ENCODE peak calls at places on chromosomes 7 and 10, in four cellular contexts. I, U, Z and P are unnamed samples.

GRCh38 chr10:78170026-78170475 is 136.4 kb downstream of the RPS24 start:
- DNase-seq in I (no peak), Z (no peak), U (no peak), P (no peak)

GRCh38 chr7:158001621-158002320 is 585.9 kb downstream of the PTPRN2 start:
- DNase-seq in Z (no peak), U (no peak), I (no peak), P (no peak)

GRCh38 chr7:759569-759968 is 32.5 kb upstream of the PRKAR1B start:
- DNase-seq in Z (no peak), I (no peak), U (no peak), P (no peak)

GRCh38 chr10:95377950-95378349 is 87.1 kb upstream of the PDLIM1 start:
- DNase-seq in Z (no peak), U (no peak), I (no peak), P (no peak)

GRCh38 chr7:15330943-15331342 is 230.9 kb downstream of the AGMO start:
- DNase-seq in I (no peak), Z (no peak), U (no peak), P (no peak)

GRCh38 chr7:83672157-83672556 is 23.2 kb upstream of the SEMA3E start:
- DNase-seq in I (no peak), U (no peak), Z (no peak), P (no peak)

GRCh38 chr7:105916603-105917002 is 40.2 kb upstream of the ATXN7L1 start:
- DNase-seq in U (peak; percentile 40), I (no peak), Z (no peak), P (peak; percentile 15)

GRCh38 chr7:33903770-33904679 is 1.3 kb upstream of the BMPER start:
- DNase-seq in Z (peak; percentile 11), I (no peak), U (no peak), P (no peak)

GRCh38 chr10:13099144-13099665 is 758 bp upstream of the OPTN start:
- DNase-seq in U (no peak), I (no peak), Z (peak; percentile 51), P (peak; percentile 41)

GRCh38 chr7:83550100-83550499 is 98.8 kb downstream of the SEMA3E start:
- DNase-seq in U (no peak), Z (no peak), I (no peak), P (peak; percentile 64)

GRCh38 chr7:34158311-34158710 is 253.0 kb downstream of the BMPER start:
- DNase-seq in Z (no peak), U (no peak), I (no peak), P (no peak)

GRCh38 chr10:86944031-86944419 is 13.4 kb downstream of the MMRN2 start:
- DNase-seq in I (no peak), Z (no peak), U (no peak), P (no peak)

GRCh38 chr7:144437370-144438191 is 34.1 kb upstream of the NOBOX start:
- DNase-seq in I (no peak), U (peak; percentile 51), Z (peak; percentile 53), P (peak; percentile 10)

GRCh38 chr10:60535427-60535826 is 145.8 kb upstream of the ANK3 start:
- DNase-seq in Z (no peak), U (no peak), I (no peak), P (no peak)

GRCh38 chr10:31620236-31621151 is 301.5 kb downstream of the ZEB1 start:
- DNase-seq in I (no peak), Z (no peak), U (peak; percentile 58), P (peak; percentile 74)

GRCh38 chr7:139958599-139959380 is 104.0 kb downstream of the PARP12 start:
- DNase-seq in Z (no peak), I (no peak), U (no peak), P (no peak)

GRCh38 chr7:130430841-130431713 is 9.7 kb downstream of the CEP41 start:
- DNase-seq in Z (no peak), I (no peak), U (no peak), P (no peak)

GRCh38 chr10:95475827-95476481 is 85.2 kb downstream of the SORBS1 start:
- DNase-seq in Z (no peak), U (no peak), I (no peak), P (no peak)

GRCh38 chr7:151432658-151433521 is 7.1 kb downstream of the CRYGN start:
- DNase-seq in I (no peak), Z (no peak), U (no peak), P (no peak)

GRCh38 chr10:86775056-86775858 is 18.8 kb downstream of the BMPR1A start:
- DNase-seq in Z (no peak), I (no peak), U (no peak), P (no peak)

GRCh38 chr7:19665399-19666008 is 43.3 kb downstream of the POLR1F start:
- DNase-seq in U (peak; percentile 22), Z (no peak), I (no peak), P (peak; percentile 1)

GRCh38 chr7:651032-651728 is 75.3 kb upstream of the DNAAF5 start:
- DNase-seq in U (no peak), Z (no peak), I (no peak), P (no peak)

GRCh38 chr10:117268258-117268657 is 27.3 kb downstream of the SLC18A2 start:
- DNase-seq in Z (no peak), U (no peak), I (no peak), P (no peak)

GRCh38 chr7:55526770-55527169 is 45.5 kb downstream of the VOPP1 start:
- DNase-seq in U (no peak), I (no peak), Z (no peak), P (no peak)

GRCh38 chr7:26593405-26593804 is 271.0 kb downstream of the SKAP2 start:
- DNase-seq in U (no peak), I (no peak), Z (no peak), P (no peak)

GRCh38 chr10:102452672-102453340 is 1.5 kb upstream of the C10orf95 start:
- DNase-seq in Z (no peak), I (no peak), U (no peak), P (no peak)

GRCh38 chr10:34470307-34470706 is 344.8 kb downstream of the PARD3 start:
- DNase-seq in I (no peak), U (no peak), Z (no peak), P (no peak)

GRCh38 chr7:130432886-130433285 is 7.9 kb downstream of the CEP41 start:
- DNase-seq in U (no peak), Z (no peak), I (no peak), P (no peak)

GRCh38 chr7:104231054-104232046 is 23.5 kb upstream of the ORC5 start:
- DNase-seq in Z (peak; percentile 48), I (no peak), U (no peak), P (peak; percentile 15)

GRCh38 chr7:96778263-96778662 is 68.6 kb upstream of the SEM1 start:
- DNase-seq in I (no peak), U (no peak), Z (no peak), P (no peak)
- TF ChIP-seq CTCF in I (no peak), U (no peak), Z (no peak), P (no peak)

DNA sequence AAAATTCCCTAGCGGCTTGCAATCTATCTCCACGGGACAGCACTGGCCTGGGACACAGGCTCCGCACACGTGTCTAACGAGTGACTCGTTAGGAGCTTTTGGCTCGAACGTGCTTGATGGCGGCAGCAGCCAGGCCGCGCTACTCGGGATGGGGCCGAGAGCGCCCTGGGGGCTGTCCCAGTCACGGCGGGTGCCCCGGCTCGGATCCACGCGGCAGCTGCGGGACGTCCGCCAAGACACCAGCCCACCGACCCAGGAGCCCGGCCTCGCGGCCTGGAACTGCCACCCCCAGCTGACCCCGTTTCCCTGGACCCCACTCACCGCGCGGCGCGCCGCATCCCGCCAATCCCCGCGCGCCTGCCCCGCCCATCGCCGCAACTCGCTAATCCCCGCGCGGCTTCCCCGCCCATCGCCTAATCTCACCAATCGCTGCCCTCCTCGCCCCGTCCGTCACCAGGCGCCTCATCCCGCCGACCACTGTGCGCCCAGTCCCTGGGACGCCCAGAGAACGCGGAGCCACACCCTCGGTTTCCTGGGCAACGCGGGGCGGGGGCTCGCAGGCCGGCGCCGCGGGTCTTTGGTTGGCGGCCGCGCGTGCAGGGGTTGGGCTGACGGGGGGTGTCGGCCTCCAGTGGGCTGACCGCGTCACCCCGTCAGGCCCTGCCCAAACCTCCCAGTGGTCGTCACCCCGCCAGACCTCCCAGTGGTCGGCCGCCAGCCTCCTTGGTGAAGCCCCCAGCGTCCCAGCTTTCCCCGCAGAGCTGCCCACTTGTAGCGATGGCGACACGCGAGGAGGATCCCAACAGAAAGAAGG is at the start of gene POLD2:
- DNase-seq in I (peak; percentile 98), Z (peak; percentile 97), U (peak; percentile 87), P (peak; percentile 84)
- TF ChIP-seq CTCF in I (no peak), Z (no peak), U (no peak), P (no peak)

GRCh38 chr10:132239126-132240031 is 52.6 kb downstream of the DPYSL4 start:
- DNase-seq in U (no peak), Z (no peak), I (no peak), P (no peak)
- TF ChIP-seq CTCF in U (no peak), Z (no peak), I (no peak), P (no peak)

GRCh38 chr7:42694894-42695553 is 216.8 kb downstream of the C7orf25 start:
- DNase-seq in U (no peak), Z (no peak), I (no peak), P (no peak)

GRCh38 chr7:42692609-42693008 is 219.3 kb downstream of the C7orf25 start:
- DNase-seq in I (no peak), Z (no peak), U (no peak), P (no peak)

GRCh38 chr7:42689626-42690025 is 222.2 kb downstream of the C7orf25 start:
- DNase-seq in U (no peak), Z (no peak), I (no peak), P (no peak)

GRCh38 chr7:42693722-42694121 is 218.1 kb downstream of the C7orf25 start:
- DNase-seq in I (no peak), Z (no peak), U (no peak), P (no peak)

DNA sequence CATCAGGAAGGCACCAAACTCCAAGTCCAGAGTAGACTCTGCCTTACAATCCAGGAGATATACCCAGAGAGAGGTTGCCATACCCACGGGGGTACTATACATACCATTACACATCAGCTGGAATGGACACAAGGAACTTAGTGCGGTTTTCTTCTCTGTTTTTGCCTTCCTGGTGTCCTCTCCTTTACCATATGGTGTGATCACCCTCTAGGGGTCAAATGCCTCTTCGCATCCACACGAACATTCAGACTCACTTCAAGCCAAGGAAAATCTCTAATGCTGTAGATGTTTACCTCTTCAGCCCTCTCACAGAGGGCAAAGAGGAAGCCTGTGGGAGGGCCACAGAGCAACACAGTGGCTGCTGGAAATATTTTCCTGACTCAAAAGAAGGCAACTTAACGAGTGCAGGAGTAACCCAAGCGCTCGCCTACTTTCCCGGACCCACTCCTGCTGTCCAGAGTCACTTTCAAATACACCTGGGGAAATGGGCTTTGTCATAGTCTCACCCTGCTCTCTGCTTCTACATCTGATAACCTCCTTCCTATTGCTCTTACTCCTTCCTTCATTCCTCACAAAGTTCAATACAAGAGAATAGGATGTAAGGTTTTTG is 220.7 kb downstream of the C7orf25 start:
- DNase-seq in Z (peak; percentile 23), U (peak; percentile 52), I (no peak), P (no peak)
- TF ChIP-seq CTCF in Z (peak; percentile 75), U (peak; percentile 71), I (peak; percentile 82), P (peak; percentile 71)

GRCh38 chr7:108660465-108660864 is 90.8 kb downstream of the DNAJB9 start:
- DNase-seq in U (no peak), Z (no peak), I (no peak), P (no peak)
- TF ChIP-seq CTCF in U (peak; percentile 49), Z (peak; percentile 60), I (peak; percentile 71), P (no peak)